ENCODE peak calls at places on chromosomes 16 and 17, in ten cellular contexts. X, Z, C, W, F, H, Y, I, M and J are unnamed samples.

GRCh38 chr16:7303014-7303676 is 29.5 kb upstream of the RBFOX1 start:
- DNase-seq in I (no peak), Z (no peak), C (peak), Y (no peak), X (no peak), F (no peak), M (peak), H (no peak), W (peak), J (no peak)

GRCh38 chr17:19534562-19535149 is 1.0 kb downstream of the SLC47A1 start:
- DNase-seq in Y (no peak), C (no peak), X (no peak), I (no peak), Z (no peak), W (no peak), M (no peak), F (no peak), H (no peak), J (peak)

GRCh38 chr16:12096162-12096781 is 119.7 kb downstream of the SNX29 start:
- DNase-seq in F (no peak), C (no peak), Z (no peak), W (no peak), Y (peak), I (no peak), H (no peak), X (no peak), M (no peak), J (no peak)

GRCh38 chr16:77169650-77170236 is 21.2 kb upstream of the MON1B start:
- DNase-seq in W (peak), I (peak), M (peak), X (peak), Z (no peak), Y (no peak), F (no peak), C (peak), H (no peak), J (peak)

GRCh38 chr16:84970447-84971127 is 40.7 kb downstream of the ZDHHC7 start:
- DNase-seq in Z (no peak), I (peak), C (peak), Y (peak), X (peak), F (peak), W (peak), M (peak), H (peak), J (peak)

GRCh38 chr17:68431661-68432071 is 25.6 kb downstream of the WIPI1 start:
- DNase-seq in M (peak), H (no peak), Z (no peak), W (peak), C (no peak), F (no peak), X (peak), I (peak), Y (peak), J (peak)

GRCh38 chr16:85329059-85329812 is 217.0 kb upstream of the CIBAR2 start:
- DNase-seq in I (no peak), Z (peak), H (no peak), M (peak), F (no peak), W (peak), C (no peak), X (no peak), Y (no peak), J (peak)

GRCh38 chr17:16129844-16130243 is 85.5 kb downstream of the NCOR1 start:
- DNase-seq in F (no peak), Z (no peak), W (no peak), Y (no peak), X (no peak), M (no peak), H (no peak), I (no peak), C (no peak), J (no peak)

GRCh38 chr17:28747046-28747691 is 3.4 kb downstream of the TRAF4 start:
- DNase-seq in I (no peak), C (no peak), W (no peak), H (no peak), X (no peak), M (no peak), Y (peak), F (no peak), Z (no peak), J (no peak)

GRCh38 chr16:87305505-87306391 is 11.4 kb downstream of the C16orf95 start:
- DNase-seq in Y (no peak), C (no peak), M (no peak), F (no peak), Z (no peak), X (no peak), W (no peak), I (peak), H (peak), J (peak)

GRCh38 chr17:17467720-17468119 is 9.1 kb upstream of the MED9 start:
- DNase-seq in Z (no peak), X (peak), F (no peak), W (no peak), M (no peak), Y (no peak), I (no peak), C (no peak), H (no peak), J (peak)

GRCh38 chr16:31460582-31461002 is 1.3 kb downstream of the ARMC5 start:
- DNase-seq in I (peak), W (no peak), Z (no peak), Y (peak), M (no peak), F (no peak), X (peak), H (peak), C (no peak), J (peak)

GRCh38 chr16:82843606-82844271 is 217.0 kb downstream of the CDH13 start:
- DNase-seq in M (no peak), X (no peak), C (no peak), F (no peak), W (no peak), H (no peak), Z (no peak), I (no peak), Y (no peak), J (no peak)

GRCh38 chr16:8729779-8730334 is 55.4 kb downstream of the ABAT start:
- DNase-seq in W (no peak), C (no peak), H (no peak), F (no peak), M (no peak), Z (no peak), Y (peak), I (no peak), X (no peak), J (no peak)

GRCh38 chr17:47280072-47280811 is 26.6 kb downstream of the ITGB3 start:
- DNase-seq in Z (no peak), W (no peak), H (no peak), X (no peak), Y (no peak), I (no peak), C (no peak), F (no peak), M (no peak), J (peak)

GRCh38 chr16:80051040-80051439 is 450.5 kb upstream of the MAF start:
- DNase-seq in X (no peak), I (no peak), W (no peak), H (no peak), Y (no peak), F (no peak), Z (no peak), C (no peak), M (no peak), J (no peak)

GRCh38 chr17:4953461-4953961 is 2.6 kb downstream of the ENO3 start:
- DNase-seq in I (no peak), Y (no peak), C (no peak), F (no peak), M (no peak), X (no peak), W (no peak), Z (no peak), H (no peak), J (peak)

GRCh38 chr17:7405413-7405881 is 1.6 kb upstream of the TMEM256 start:
- DNase-seq in F (no peak), I (no peak), Z (no peak), C (no peak), W (no peak), H (no peak), M (peak), X (no peak), Y (no peak), J (no peak)

GRCh38 chr17:58536541-58536940 is 22.1 kb upstream of the MTMR4 start:
- DNase-seq in M (no peak), W (no peak), F (no peak), X (no peak), I (no peak), H (no peak), C (no peak), Y (no peak), Z (no peak), J (no peak)

GRCh38 chr17:53193044-53193443 is 629.7 kb upstream of the KIF2B start:
- DNase-seq in M (no peak), F (no peak), Y (no peak), C (no peak), H (no peak), W (no peak), I (no peak), Z (no peak), X (no peak), J (no peak)

GRCh38 chr16:57041182-57042156 is 50.9 kb upstream of the CPNE2 start:
- DNase-seq in F (no peak), I (no peak), C (no peak), H (no peak), Y (peak), W (no peak), X (peak), Z (no peak), M (no peak), J (peak)

GRCh38 chr16:747978-748746 is 7.4 kb upstream of the CIAO3 start:
- DNase-seq in C (no peak), Z (no peak), F (no peak), W (no peak), I (no peak), H (no peak), M (no peak), X (no peak), Y (no peak), J (no peak)

GRCh38 chr16:19898924-19899604 is 14.4 kb upstream of the GPRC5B start:
- DNase-seq in W (peak), H (no peak), Z (no peak), X (peak), M (peak), C (peak), F (peak), Y (no peak), I (peak), J (peak)

GRCh38 chr16:270381-271255 is 5.1 kb downstream of the RGS11 start:
- DNase-seq in Y (no peak), X (no peak), I (no peak), F (no peak), C (no peak), M (no peak), Z (no peak), H (no peak), W (no peak), J (no peak)

GRCh38 chr17:67922503-67922902 is 73.8 kb downstream of the C17orf58 start:
- DNase-seq in I (no peak), Z (no peak), Y (no peak), C (no peak), X (no peak), M (no peak), F (no peak), W (no peak), H (no peak), J (no peak)

GRCh38 chr16:66651965-66652364 is 44.6 kb downstream of the CMTM4 start:
- DNase-seq in X (no peak), I (no peak), H (no peak), F (no peak), Z (no peak), W (no peak), C (no peak), Y (no peak), M (no peak), J (no peak)

GRCh38 chr17:38674013-38674748 is 576 bp downstream of the EPOP start:
- DNase-seq in Z (no peak), I (no peak), X (peak), Y (peak), M (peak), F (no peak), W (no peak), H (no peak), C (no peak), J (no peak)

GRCh38 chr17:78460951-78461944 is 82.8 kb downstream of the PGS1 start:
- DNase-seq in Y (no peak), C (no peak), F (no peak), M (no peak), I (no peak), H (no peak), W (no peak), Z (no peak), X (no peak), J (no peak)

GRCh38 chr16:49931931-49932330 is 76.0 kb upstream of the ZNF423 start:
- DNase-seq in H (no peak), I (no peak), M (no peak), Z (no peak), C (no peak), X (no peak), F (no peak), W (no peak), Y (peak), J (no peak)

GRCh38 chr16:53089434-53090270 is 34.9 kb downstream of the CHD9 start:
- DNase-seq in H (no peak), Y (no peak), W (no peak), X (no peak), C (no peak), M (no peak), Z (no peak), F (peak), I (no peak), J (peak)

GRCh38 chr17:39631403-39631802 is 4.7 kb downstream of the PPP1R1B start:
- DNase-seq in H (no peak), I (no peak), W (no peak), Z (no peak), M (no peak), F (no peak), C (no peak), X (no peak), Y (no peak), J (no peak)

GRCh38 chr16:47885489-47885888 is 270.3 kb downstream of the ABCC12 start:
- DNase-seq in Y (no peak), H (no peak), I (no peak), W (no peak), M (no peak), F (no peak), Z (no peak), X (no peak), C (no peak), J (no peak)

GRCh38 chr17:45070809-45071208 is 9.7 kb downstream of the NMT1 start:
- DNase-seq in H (no peak), X (no peak), C (no peak), Z (no peak), Y (no peak), W (no peak), F (no peak), I (no peak), M (no peak), J (no peak)

GRCh38 chr17:45143767-45144198 is 4.5 kb upstream of the HEXIM1 start:
- DNase-seq in F (peak), C (no peak), I (no peak), Y (peak), Z (no peak), H (no peak), M (peak), W (no peak), X (no peak), J (peak)

GRCh38 chr17:3639981-3640596 is 3.5 kb downstream of the CTNS start:
- DNase-seq in Y (no peak), M (no peak), C (no peak), H (no peak), I (peak), W (no peak), X (no peak), Z (no peak), F (no peak), J (peak)

GRCh38 chr16:65704866-65705265 is 583.0 kb upstream of the CDH11 start:
- DNase-seq in H (no peak), I (no peak), C (no peak), F (no peak), Z (no peak), M (no peak), X (no peak), Y (no peak), W (no peak), J (no peak)

DNA sequence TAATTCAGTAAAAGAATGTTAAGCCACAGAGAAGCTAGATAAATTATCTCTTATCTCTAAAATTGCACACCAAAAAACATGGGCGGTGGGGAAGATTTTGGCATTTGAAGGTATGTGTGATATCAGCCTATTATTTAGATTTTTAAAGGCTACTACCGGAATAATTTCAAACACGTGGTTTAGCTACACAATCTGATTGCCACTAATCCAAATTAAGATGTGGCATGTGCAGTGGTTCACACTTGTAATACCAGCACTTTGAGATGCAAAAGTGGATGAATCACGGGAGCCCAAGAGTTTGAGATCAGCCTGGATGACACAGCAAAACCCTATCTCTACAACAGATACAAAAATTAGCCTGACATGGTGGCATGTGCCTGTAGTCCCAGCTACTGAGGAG is 584.5 kb downstream of the HS3ST4 start:
- DNase-seq in C (no peak), Y (no peak), H (no peak), W (no peak), F (no peak), Z (no peak), M (no peak), I (no peak), X (no peak), J (no peak)
- TF ChIP-seq CTCF in C (no peak), Y (no peak), H (no peak), W (no peak), F (no peak), Z (no peak), M (no peak), I (no peak), X (no peak), J (no peak)

DNA sequence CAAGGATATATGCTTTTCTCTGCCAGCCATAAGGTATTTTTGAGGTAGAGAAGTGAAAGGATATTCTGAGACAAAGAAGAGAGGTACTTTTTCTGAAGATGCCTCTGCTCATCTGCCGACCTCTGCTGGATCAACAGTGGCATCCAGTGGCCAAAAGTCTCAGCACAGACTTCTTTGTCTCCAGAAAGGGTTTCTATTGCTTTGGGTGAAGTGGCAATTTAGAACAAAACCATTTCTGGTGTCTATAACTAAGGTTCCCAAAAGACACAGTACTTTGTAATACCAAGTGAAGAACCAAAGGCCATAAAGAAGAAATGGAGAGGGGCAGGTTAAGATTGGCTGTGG is 155.2 kb upstream of the C17orf78 start:
- DNase-seq in I (no peak), W (no peak), Y (no peak), Z (no peak), C (no peak), X (peak), F (no peak), M (peak), H (peak), J (peak)
- TF ChIP-seq CTCF in I (peak), W (peak), Y (no peak), Z (peak), C (peak), X (peak), F (no peak), M (peak), H (peak), J (peak)

DNA sequence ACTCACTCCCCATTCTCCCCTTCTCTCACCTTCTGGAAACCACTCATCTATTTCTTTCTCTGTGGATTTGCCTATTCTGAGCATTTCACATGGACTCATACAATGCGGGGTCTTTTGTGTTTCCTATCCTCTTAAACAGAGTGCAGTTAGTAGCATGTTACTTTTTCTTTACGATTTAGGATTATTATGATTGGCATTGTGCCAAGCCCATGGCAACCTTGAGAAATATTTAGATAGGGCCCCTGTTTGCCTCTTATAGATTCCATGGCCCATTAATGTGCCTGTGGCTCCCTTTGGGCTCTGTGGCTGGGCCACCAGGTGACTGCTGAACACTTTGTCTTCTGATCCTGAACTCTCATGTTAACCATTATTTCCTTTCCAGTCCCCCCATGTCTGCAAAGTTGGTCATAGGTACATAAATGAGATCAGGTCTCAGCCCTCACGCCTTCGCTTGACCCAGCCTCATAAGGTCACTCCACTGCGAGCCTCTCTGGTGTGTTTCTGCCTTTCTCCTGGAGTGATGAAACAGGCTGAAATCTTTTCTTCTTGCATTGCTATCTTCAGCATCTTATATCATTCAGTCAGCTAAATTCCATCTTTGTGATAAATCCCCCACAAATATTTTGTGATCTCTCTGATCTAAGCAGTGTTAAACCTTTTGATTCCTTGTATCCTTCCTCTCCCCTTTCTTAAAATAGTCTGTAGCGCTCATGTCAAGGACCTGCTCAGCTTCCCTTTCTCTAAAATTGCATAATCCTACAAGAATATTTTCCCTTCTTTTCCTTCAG is 44.0 kb downstream of the MYH3 start:
- DNase-seq in I (no peak), C (no peak), F (no peak), W (no peak), Z (no peak), Y (no peak), X (no peak), H (no peak), M (no peak), J (peak)
- TF ChIP-seq CTCF in I (no peak), C (no peak), F (no peak), W (no peak), Z (no peak), Y (no peak), X (no peak), H (no peak), M (no peak), J (no peak)

GRCh38 chr17:81322271-81323082 is 27.4 kb upstream of the SLC38A10 start:
- DNase-seq in H (no peak), X (peak), M (no peak), Z (no peak), F (no peak), W (no peak), I (no peak), C (no peak), Y (no peak), J (no peak)
- TF ChIP-seq CTCF in H (no peak), X (peak), M (no peak), Z (peak), F (no peak), W (no peak), I (peak), C (no peak), Y (peak), J (peak)

DNA sequence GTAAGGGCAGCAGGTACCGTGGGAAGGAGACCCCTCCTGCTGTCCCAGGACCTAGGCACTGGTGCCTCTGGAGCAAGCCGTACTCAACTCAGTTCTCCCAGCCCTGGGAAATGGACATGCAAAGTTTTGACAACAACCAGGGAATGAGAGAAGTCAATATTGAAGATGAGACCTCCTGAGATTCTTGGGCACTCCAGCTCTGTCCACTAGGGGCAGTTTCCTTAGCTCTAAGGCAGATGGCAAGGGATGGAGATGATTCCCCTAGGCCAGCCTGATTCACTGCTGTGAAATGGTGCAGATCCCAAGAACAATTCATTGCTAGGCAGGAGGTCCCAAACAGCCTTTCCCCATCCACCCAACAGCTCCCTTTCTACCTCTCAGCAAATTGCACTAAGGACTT is 20.6 kb upstream of the SDR42E2 start:
- DNase-seq in C (no peak), F (no peak), M (no peak), Y (no peak), Z (no peak), H (no peak), I (peak), X (peak), W (no peak), J (peak)
- TF ChIP-seq CTCF in C (peak), F (no peak), M (peak), Y (no peak), Z (peak), H (peak), I (peak), X (peak), W (peak), J (peak)